ENCODE peak calls at places on chromosomes 3 and 15, in eight cellular contexts. J, R, E, F, X, I, Q and V are unnamed samples.

GRCh38 chr3:133289322-133289721 is 110.5 kb upstream of the BFSP2 start:
- DNase-seq in J (no peak), R (no peak), E (no peak), F (no peak), X (no peak), I (no peak), Q (no peak), V (no peak)

GRCh38 chr15:63759752-63760151 is 74.0 kb downstream of the HERC1 start:
- DNase-seq in J (no peak), R (no peak), E (no peak), F (no peak), X (no peak), I (no peak), Q (no peak), V (no peak)

GRCh38 chr3:64925575-64925974 is 237.8 kb upstream of the ADAMTS9 start:
- DNase-seq in J (no peak), R (no peak), E (no peak), F (no peak), X (no peak), I (no peak), Q (no peak), V (no peak)

GRCh38 chr15:40333922-40334492 is 6.7 kb downstream of the CCDC9B start:
- DNase-seq in J (peak; percentile 56), R (peak; percentile 22), E (no peak), F (no peak), X (no peak), I (no peak), Q (peak; percentile 67), V (peak; percentile 23)

GRCh38 chr3:152438706-152439105 is 170.0 kb downstream of the MBNL1 start:
- DNase-seq in J (no peak), R (no peak), E (no peak), F (no peak), X (no peak), I (no peak), Q (no peak), V (no peak)

GRCh38 chr3:131544557-131544956 is 41.8 kb upstream of the MRPL3 start:
- DNase-seq in J (no peak), R (no peak), E (no peak), F (no peak), X (no peak), I (no peak), Q (no peak), V (no peak)

GRCh38 chr3:56801597-56802410 is at the start of gene ARHGEF3:
- DNase-seq in J (peak; percentile 83), R (peak; percentile 88), E (peak; percentile 72), F (peak; percentile 73), X (peak; percentile 52), I (peak; percentile 84), Q (peak; percentile 87), V (peak; percentile 48)

GRCh38 chr3:191499307-191500125 is 38.6 kb downstream of the PYDC2 start:
- DNase-seq in J (peak; percentile 35), R (no peak), E (peak; percentile 44), F (peak; percentile 89), X (no peak), I (no peak), Q (peak; percentile 33), V (no peak)

GRCh38 chr15:70698412-70698811 is 64.9 kb downstream of the UACA start:
- DNase-seq in J (no peak), R (no peak), E (no peak), F (no peak), X (no peak), I (no peak), Q (no peak), V (no peak)

GRCh38 chr3:12840591-12841084 is 727 bp downstream of the RPL32 start:
- DNase-seq in J (no peak), R (no peak), E (no peak), F (no peak), X (no peak), I (no peak), Q (no peak), V (peak; percentile 5)

GRCh38 chr3:133872781-133873180 is 22.9 kb downstream of the RAB6B start:
- DNase-seq in J (no peak), R (no peak), E (no peak), F (no peak), X (no peak), I (no peak), Q (no peak), V (no peak)

GRCh38 chr3:84980011-84980410 is 21.2 kb downstream of the CADM2 start:
- DNase-seq in J (peak; percentile 42), R (no peak), E (no peak), F (no peak), X (no peak), I (no peak), Q (no peak), V (no peak)

GRCh38 chr15:90583471-90584252 is 53.9 kb downstream of the CRTC3 start:
- DNase-seq in J (no peak), R (no peak), E (no peak), F (no peak), X (no peak), I (no peak), Q (no peak), V (no peak)

GRCh38 chr15:33729648-33730047 is 238.6 kb upstream of the CHRM5 start:
- DNase-seq in J (no peak), R (no peak), E (peak; percentile 47), F (no peak), X (no peak), I (no peak), Q (no peak), V (no peak)